ENCODE peak calls at places on chromosomes 3 and 15, in four cellular contexts. One of them, this sample, is unnamed.
A peak's percentile ranks its signal among the peaks of the same experiment; 100 is the strongest.

GRCh38 chr15:39887832-39888231 is 32.2 kb downstream of the GPR176 start:
- DNase-seq in SK-N-MC: no peak
- DNase-seq in right lobe of liver: peak; percentile 48
- DNase-seq in mammary epithelial cell: peak; percentile 65
- DNase-seq in this sample: no peak

GRCh38 chr15:73926191-73927002 is at the start of gene LOXL1:
- DNase-seq in SK-N-MC: no peak
- DNase-seq in right lobe of liver: no peak
- DNase-seq in mammary epithelial cell: peak; percentile 76
- DNase-seq in this sample: peak; percentile 83

GRCh38 chr3:65811917-65812316 is 226.8 kb downstream of the MAGI1 start:
- DNase-seq in mammary epithelial cell: no peak
- DNase-seq in SK-N-MC: no peak
- DNase-seq in right lobe of liver: no peak
- DNase-seq in this sample: no peak

GRCh38 chr15:66825731-66826130 is 123.7 kb downstream of the SMAD6 start:
- DNase-seq in right lobe of liver: no peak
- DNase-seq in mammary epithelial cell: no peak
- DNase-seq in SK-N-MC: no peak
- DNase-seq in this sample: no peak

GRCh38 chr15:85773249-85773648 is 21.5 kb downstream of the KLHL25 start:
- DNase-seq in mammary epithelial cell: no peak
- DNase-seq in right lobe of liver: no peak
- DNase-seq in SK-N-MC: no peak
- DNase-seq in this sample: no peak

GRCh38 chr3:76024640-76025039 is 239.3 kb upstream of the ZNF717 start:
- DNase-seq in SK-N-MC: no peak
- DNase-seq in right lobe of liver: no peak
- DNase-seq in mammary epithelial cell: peak; percentile 29
- DNase-seq in this sample: no peak

GRCh38 chr3:51500632-51501131 is 867 bp upstream of the DCAF1 start:
- DNase-seq in right lobe of liver: no peak
- DNase-seq in SK-N-MC: no peak
- DNase-seq in mammary epithelial cell: no peak
- DNase-seq in this sample: no peak

GRCh38 chr3:27680517-27681246 is 41.4 kb downstream of the EOMES start:
- DNase-seq in mammary epithelial cell: no peak
- DNase-seq in right lobe of liver: no peak
- DNase-seq in SK-N-MC: no peak
- DNase-seq in this sample: no peak

GRCh38 chr15:29968099-29968892 is 114.5 kb upstream of the GOLGA8J start:
- DNase-seq in mammary epithelial cell: peak; percentile 6
- DNase-seq in right lobe of liver: no peak
- DNase-seq in SK-N-MC: no peak
- DNase-seq in this sample: no peak

GRCh38 chr3:112681822-112682325 is 40.9 kb upstream of the CCDC80 start:
- DNase-seq in right lobe of liver: no peak
- DNase-seq in mammary epithelial cell: peak; percentile 40
- DNase-seq in SK-N-MC: no peak
- DNase-seq in this sample: no peak

GRCh38 chr3:194809382-194809781 is 123.7 kb downstream of the FAM43A start:
- DNase-seq in SK-N-MC: no peak
- DNase-seq in right lobe of liver: peak; percentile 14
- DNase-seq in mammary epithelial cell: no peak
- DNase-seq in this sample: no peak

GRCh38 chr3:38579551-38580449 is 69.7 kb downstream of the SCN5A start:
- DNase-seq in right lobe of liver: no peak
- DNase-seq in mammary epithelial cell: no peak
- DNase-seq in SK-N-MC: no peak
- DNase-seq in this sample: peak; percentile 58

GRCh38 chr3:132332082-132332964 is 15.1 kb downstream of the ACP3 start:
- DNase-seq in SK-N-MC: no peak
- DNase-seq in mammary epithelial cell: peak; percentile 41
- DNase-seq in right lobe of liver: no peak
- DNase-seq in this sample: no peak

GRCh38 chr3:143090486-143090885 is 29.1 kb upstream of the CHST2 start:
- DNase-seq in SK-N-MC: no peak
- DNase-seq in mammary epithelial cell: no peak
- DNase-seq in right lobe of liver: peak; percentile 53
- DNase-seq in this sample: no peak

GRCh38 chr3:73493543-73494314 is 131.0 kb downstream of the PDZRN3 start:
- DNase-seq in mammary epithelial cell: no peak
- DNase-seq in SK-N-MC: no peak
- DNase-seq in right lobe of liver: no peak
- DNase-seq in this sample: no peak

GRCh38 chr15:60695713-60696522 is 217.0 kb upstream of the ICE2 start:
- DNase-seq in mammary epithelial cell: no peak
- DNase-seq in SK-N-MC: no peak
- DNase-seq in right lobe of liver: no peak
- DNase-seq in this sample: no peak

GRCh38 chr3:70358978-70359580 is 46.6 kb upstream of the MDFIC2 start:
- DNase-seq in SK-N-MC: no peak
- DNase-seq in right lobe of liver: no peak
- DNase-seq in mammary epithelial cell: peak; percentile 5
- DNase-seq in this sample: no peak

GRCh38 chr15:83166218-83166617 is 41.4 kb downstream of the HDGFL3 start:
- DNase-seq in mammary epithelial cell: no peak
- DNase-seq in right lobe of liver: no peak
- DNase-seq in SK-N-MC: no peak
- DNase-seq in this sample: no peak

GRCh38 chr15:71914092-71914491 is 103.7 kb downstream of the NR2E3 start:
- DNase-seq in right lobe of liver: no peak
- DNase-seq in SK-N-MC: no peak
- DNase-seq in mammary epithelial cell: no peak
- DNase-seq in this sample: no peak

GRCh38 chr15:73919706-73920105 is 6.6 kb upstream of the LOXL1 start:
- DNase-seq in right lobe of liver: no peak
- DNase-seq in SK-N-MC: no peak
- DNase-seq in mammary epithelial cell: no peak
- DNase-seq in this sample: no peak

GRCh38 chr3:142808103-142808917 is 80.6 kb downstream of the PCOLCE2 start:
- DNase-seq in SK-N-MC: no peak
- DNase-seq in right lobe of liver: no peak
- DNase-seq in mammary epithelial cell: peak; percentile 89
- DNase-seq in this sample: no peak

GRCh38 chr3:13133011-13133410 is 59.8 kb upstream of the IQSEC1 start:
- DNase-seq in mammary epithelial cell: no peak
- DNase-seq in right lobe of liver: peak; percentile 12
- DNase-seq in SK-N-MC: no peak
- DNase-seq in this sample: no peak

GRCh38 chr3:21954709-21955108 is 203.7 kb upstream of the ZNF385D start:
- DNase-seq in SK-N-MC: no peak
- DNase-seq in right lobe of liver: no peak
- DNase-seq in mammary epithelial cell: no peak
- DNase-seq in this sample: no peak

GRCh38 chr3:157611176-157611575 is 108.0 kb upstream of the VEPH1 start:
- DNase-seq in SK-N-MC: no peak
- DNase-seq in mammary epithelial cell: no peak
- DNase-seq in right lobe of liver: no peak
- DNase-seq in this sample: no peak

GRCh38 chr3:112807685-112808084 is 39.0 kb downstream of the CD200R1L start:
- DNase-seq in mammary epithelial cell: no peak
- DNase-seq in right lobe of liver: no peak
- DNase-seq in SK-N-MC: no peak
- DNase-seq in this sample: no peak

GRCh38 chr3:77898621-77899020 is 858.7 kb downstream of the ROBO2 start:
- DNase-seq in mammary epithelial cell: peak; percentile 10
- DNase-seq in SK-N-MC: no peak
- DNase-seq in right lobe of liver: no peak
- DNase-seq in this sample: no peak

GRCh38 chr3:12681586-12682371 is 17.9 kb upstream of the RAF1 start:
- DNase-seq in mammary epithelial cell: peak; percentile 73
- DNase-seq in SK-N-MC: no peak
- DNase-seq in right lobe of liver: no peak
- DNase-seq in this sample: no peak

GRCh38 chr15:78360426-78360825 is 20.3 kb downstream of the CRABP1 start:
- DNase-seq in SK-N-MC: no peak
- DNase-seq in right lobe of liver: no peak
- DNase-seq in mammary epithelial cell: no peak
- DNase-seq in this sample: no peak

GRCh38 chr3:126113733-126114132 is 29.8 kb upstream of the SLC41A3 start:
- DNase-seq in mammary epithelial cell: no peak
- DNase-seq in SK-N-MC: no peak
- DNase-seq in right lobe of liver: peak; percentile 28
- DNase-seq in this sample: no peak

GRCh38 chr3:43307226-43307625 is 20.9 kb downstream of the SNRK start:
- DNase-seq in SK-N-MC: no peak
- DNase-seq in mammary epithelial cell: no peak
- DNase-seq in right lobe of liver: no peak
- DNase-seq in this sample: no peak

GRCh38 chr15:28963711-28964081 is 77.9 kb downstream of the APBA2 start:
- DNase-seq in mammary epithelial cell: no peak
- DNase-seq in right lobe of liver: no peak
- DNase-seq in SK-N-MC: no peak
- DNase-seq in this sample: no peak

GRCh38 chr3:180183346-180183745 is 146.6 kb upstream of the PEX5L start:
- DNase-seq in right lobe of liver: no peak
- DNase-seq in SK-N-MC: no peak
- DNase-seq in mammary epithelial cell: no peak
- DNase-seq in this sample: no peak

GRCh38 chr3:88203537-88204143 is 53.9 kb downstream of the C3orf38 start:
- DNase-seq in mammary epithelial cell: peak; percentile 42
- DNase-seq in right lobe of liver: peak; percentile 69
- DNase-seq in SK-N-MC: peak; percentile 84
- DNase-seq in this sample: peak; percentile 77

GRCh38 chr3:64129106-64129505 is 96.2 kb downstream of the PRICKLE2 start:
- DNase-seq in right lobe of liver: no peak
- DNase-seq in mammary epithelial cell: no peak
- DNase-seq in SK-N-MC: no peak
- DNase-seq in this sample: no peak

GRCh38 chr15:70053703-70054229 is 44.0 kb downstream of the TLE3 start:
- DNase-seq in SK-N-MC: no peak
- DNase-seq in right lobe of liver: no peak
- DNase-seq in mammary epithelial cell: no peak
- DNase-seq in this sample: no peak

GRCh38 chr15:70054884-70055387 is 42.8 kb downstream of the TLE3 start:
- DNase-seq in mammary epithelial cell: no peak
- DNase-seq in right lobe of liver: peak; percentile 40
- DNase-seq in SK-N-MC: no peak
- DNase-seq in this sample: no peak

GRCh38 chr15:70054366-70054765 is 43.4 kb downstream of the TLE3 start:
- DNase-seq in right lobe of liver: no peak
- DNase-seq in mammary epithelial cell: no peak
- DNase-seq in SK-N-MC: no peak
- DNase-seq in this sample: no peak

GRCh38 chr15:70051948-70052633 is 45.6 kb downstream of the TLE3 start:
- DNase-seq in mammary epithelial cell: no peak
- DNase-seq in SK-N-MC: no peak
- DNase-seq in right lobe of liver: peak; percentile 34
- DNase-seq in this sample: no peak

GRCh38 chr15:70053006-70053702 is 44.6 kb downstream of the TLE3 start:
- DNase-seq in mammary epithelial cell: no peak
- DNase-seq in SK-N-MC: no peak
- DNase-seq in right lobe of liver: peak; percentile 41
- DNase-seq in this sample: no peak
- H3K36me3 ChIP-seq in mammary epithelial cell: peaks cover 18% of the 10 kb centered on the region
- H3K36me3 ChIP-seq in SK-N-MC: peaks cover 82% of the 10 kb centered on the region
- H3K36me3 ChIP-seq in right lobe of liver: peaks cover 92% of the 10 kb centered on the region
- H3K36me3 ChIP-seq in this sample: peaks cover 88% of the 10 kb centered on the region

DNA sequence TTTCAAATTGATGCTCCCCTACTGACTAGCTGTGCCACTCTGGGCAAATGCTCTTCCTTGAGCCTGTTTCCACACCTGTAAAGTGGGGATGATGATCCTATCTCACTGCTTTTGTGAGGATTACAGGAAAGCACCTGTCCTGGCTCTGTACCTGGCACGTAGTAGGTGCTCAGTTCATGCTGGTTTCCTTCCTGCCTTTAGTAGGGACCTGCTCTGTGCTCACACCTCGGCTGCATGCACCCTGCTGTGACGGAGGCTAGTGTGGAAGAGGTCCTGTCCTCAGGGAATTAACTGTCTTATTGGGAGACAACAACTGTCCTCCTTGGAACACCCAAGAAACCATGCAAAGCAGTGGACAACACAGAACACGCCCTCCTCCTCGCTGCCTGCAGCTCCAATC is 61.8 kb downstream of the RPL39L start:
- DNase-seq in mammary epithelial cell: no peak
- DNase-seq in SK-N-MC: no peak
- DNase-seq in right lobe of liver: no peak
- DNase-seq in this sample: no peak
- H3K36me3 ChIP-seq in mammary epithelial cell: peaks cover 3% of the 10 kb centered on the region
- H3K36me3 ChIP-seq in SK-N-MC: peaks cover 8% of the 10 kb centered on the region
- H3K36me3 ChIP-seq in right lobe of liver: peaks cover 60% of the 10 kb centered on the region
- H3K36me3 ChIP-seq in this sample: peaks cover 32% of the 10 kb centered on the region

GRCh38 chr15:48426047-48426446 is 94.8 kb downstream of the DUT start:
- DNase-seq in mammary epithelial cell: no peak
- DNase-seq in SK-N-MC: no peak
- DNase-seq in right lobe of liver: no peak
- DNase-seq in this sample: no peak
- H3K36me3 ChIP-seq in mammary epithelial cell: no peaks in the 10 kb centered on the region
- H3K36me3 ChIP-seq in SK-N-MC: no peaks in the 10 kb centered on the region
- H3K36me3 ChIP-seq in right lobe of liver: no peaks in the 10 kb centered on the region
- H3K36me3 ChIP-seq in this sample: peaks cover 32% of the 10 kb centered on the region

DNA sequence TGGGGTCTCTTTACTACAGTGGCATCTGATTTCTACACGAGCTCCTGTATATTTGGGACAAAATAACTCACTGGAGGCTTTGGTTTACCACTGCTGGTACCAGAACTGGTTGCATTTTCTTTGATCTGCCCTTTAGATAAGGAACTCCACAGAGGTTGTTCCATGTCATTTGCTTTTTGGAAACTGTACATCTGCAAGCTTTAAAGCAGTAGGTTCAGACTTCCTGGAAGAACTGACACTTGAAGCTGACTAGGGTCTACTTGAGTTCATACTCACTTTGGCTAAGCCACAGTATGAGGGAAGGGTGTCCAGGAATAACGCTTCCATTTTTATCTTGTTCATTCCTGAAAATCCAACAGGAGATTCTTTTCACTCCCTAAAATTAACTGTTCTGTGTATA is 86.4 kb downstream of the WWTR1 start:
- DNase-seq in SK-N-MC: no peak
- DNase-seq in mammary epithelial cell: no peak
- DNase-seq in right lobe of liver: no peak
- DNase-seq in this sample: no peak
- H3K36me3 ChIP-seq in SK-N-MC: peaks cover 17% of the 10 kb centered on the region
- H3K36me3 ChIP-seq in mammary epithelial cell: peaks cover 14% of the 10 kb centered on the region
- H3K36me3 ChIP-seq in right lobe of liver: no peaks in the 10 kb centered on the region
- H3K36me3 ChIP-seq in this sample: no peaks in the 10 kb centered on the region

GRCh38 chr3:56254835-56255234 is 213.4 kb downstream of the ERC2 start:
- DNase-seq in right lobe of liver: no peak
- DNase-seq in mammary epithelial cell: no peak
- DNase-seq in SK-N-MC: no peak
- DNase-seq in this sample: no peak

GRCh38 chr3:56251343-56251945 is 216.8 kb downstream of the ERC2 start:
- DNase-seq in SK-N-MC: peak; percentile 18
- DNase-seq in right lobe of liver: no peak
- DNase-seq in mammary epithelial cell: peak; percentile 31
- DNase-seq in this sample: no peak

GRCh38 chr3:56257826-56258225 is 210.4 kb downstream of the ERC2 start:
- DNase-seq in right lobe of liver: no peak
- DNase-seq in mammary epithelial cell: no peak
- DNase-seq in SK-N-MC: no peak
- DNase-seq in this sample: no peak

GRCh38 chr3:56254261-56254660 is 214.0 kb downstream of the ERC2 start:
- DNase-seq in SK-N-MC: no peak
- DNase-seq in mammary epithelial cell: no peak
- DNase-seq in right lobe of liver: no peak
- DNase-seq in this sample: no peak
- H3K36me3 ChIP-seq in SK-N-MC: no peaks in the 10 kb centered on the region
- H3K36me3 ChIP-seq in mammary epithelial cell: no peaks in the 10 kb centered on the region
- H3K36me3 ChIP-seq in right lobe of liver: no peaks in the 10 kb centered on the region
- H3K36me3 ChIP-seq in this sample: no peaks in the 10 kb centered on the region

This sample was measured in right atrium auricular region.